ENCODE peak calls at places on chromosomes 13 and 19, in ten cellular contexts. One of them, this sample, is unnamed.

GRCh38 chr19:4367781-4368127 is 24.4 kb downstream of the MPND start:
- DNase-seq in posterior vena cava: peak; percentile 79
- DNase-seq in ELF-1: no peak
- DNase-seq in cardiac muscle cell: no peak
- DNase-seq in osteoblast: peak; percentile 80
- DNase-seq in hepatocyte: no peak
- DNase-seq in Peyer's patch: no peak
- DNase-seq in pulmonary artery endothelial cell: no peak
- DNase-seq in T-helper 2 cell treated with Interferon-gamma antibody and Interleukin-4, amounts not matched to agents 5 μg/mL and 100 μg/mL, for 36 hours: no peak
- DNase-seq in HEK293T: no peak
- DNase-seq in this sample: no peak

GRCh38 chr13:77918391-77919261 is at the start of gene EDNRB:
- DNase-seq in posterior vena cava: peak; percentile 85
- DNase-seq in ELF-1: peak; percentile 79
- DNase-seq in cardiac muscle cell: peak; percentile 59
- DNase-seq in osteoblast: peak; percentile 38
- DNase-seq in hepatocyte: peak; percentile 46
- DNase-seq in Peyer's patch: no peak
- DNase-seq in pulmonary artery endothelial cell: no peak
- DNase-seq in T-helper 2 cell treated with Interferon-gamma antibody and Interleukin-4, amounts not matched to agents 5 μg/mL and 100 μg/mL, for 36 hours: no peak
- DNase-seq in HEK293T: peak; percentile 72
- DNase-seq in this sample: no peak

GRCh38 chr13:33953781-33954180 is 135.8 kb downstream of the RFC3 start:
- DNase-seq in posterior vena cava: no peak
- DNase-seq in ELF-1: no peak
- DNase-seq in cardiac muscle cell: no peak
- DNase-seq in osteoblast: no peak
- DNase-seq in hepatocyte: no peak
- DNase-seq in Peyer's patch: no peak
- DNase-seq in pulmonary artery endothelial cell: no peak
- DNase-seq in T-helper 2 cell treated with Interferon-gamma antibody and Interleukin-4, amounts not matched to agents 5 μg/mL and 100 μg/mL, for 36 hours: no peak
- DNase-seq in HEK293T: no peak
- DNase-seq in this sample: no peak

GRCh38 chr13:36431204-36432105 is 840 bp upstream of the CCNA1 start:
- DNase-seq in posterior vena cava: peak; percentile 82
- DNase-seq in ELF-1: no peak
- DNase-seq in cardiac muscle cell: peak; percentile 42
- DNase-seq in osteoblast: peak; percentile 67
- DNase-seq in hepatocyte: peak; percentile 48
- DNase-seq in Peyer's patch: no peak
- DNase-seq in pulmonary artery endothelial cell: no peak
- DNase-seq in T-helper 2 cell treated with Interferon-gamma antibody and Interleukin-4, amounts not matched to agents 5 μg/mL and 100 μg/mL, for 36 hours: peak; percentile 61
- DNase-seq in HEK293T: peak; percentile 39
- DNase-seq in this sample: no peak

GRCh38 chr13:32594339-32594738 is 8.1 kb downstream of the PDS5B start:
- DNase-seq in posterior vena cava: no peak
- DNase-seq in ELF-1: no peak
- DNase-seq in cardiac muscle cell: no peak
- DNase-seq in osteoblast: no peak
- DNase-seq in hepatocyte: no peak
- DNase-seq in Peyer's patch: no peak
- DNase-seq in pulmonary artery endothelial cell: no peak
- DNase-seq in T-helper 2 cell treated with Interferon-gamma antibody and Interleukin-4, amounts not matched to agents 5 μg/mL and 100 μg/mL, for 36 hours: no peak
- DNase-seq in HEK293T: no peak
- DNase-seq in this sample: no peak

GRCh38 chr13:113403255-113404104 is 39.5 kb upstream of the GRTP1 start:
- DNase-seq in posterior vena cava: peak; percentile 77
- DNase-seq in ELF-1: peak; percentile 5
- DNase-seq in cardiac muscle cell: no peak
- DNase-seq in osteoblast: peak; percentile 56
- DNase-seq in hepatocyte: no peak
- DNase-seq in Peyer's patch: no peak
- DNase-seq in pulmonary artery endothelial cell: no peak
- DNase-seq in T-helper 2 cell treated with Interferon-gamma antibody and Interleukin-4, amounts not matched to agents 5 μg/mL and 100 μg/mL, for 36 hours: no peak
- DNase-seq in HEK293T: no peak
- DNase-seq in this sample: no peak

GRCh38 chr13:53782400-53783030 is 753.9 kb downstream of the OLFM4 start:
- DNase-seq in posterior vena cava: no peak
- DNase-seq in ELF-1: peak; percentile 59
- DNase-seq in cardiac muscle cell: peak; percentile 84
- DNase-seq in osteoblast: peak; percentile 86
- DNase-seq in hepatocyte: peak; percentile 83
- DNase-seq in Peyer's patch: no peak
- DNase-seq in pulmonary artery endothelial cell: peak; percentile 1
- DNase-seq in T-helper 2 cell treated with Interferon-gamma antibody and Interleukin-4, amounts not matched to agents 5 μg/mL and 100 μg/mL, for 36 hours: no peak
- DNase-seq in HEK293T: peak; percentile 46
- DNase-seq in this sample: peak; percentile 19

GRCh38 chr13:113358653-113359052 is 5.3 kb downstream of the GRTP1 start:
- DNase-seq in posterior vena cava: no peak
- DNase-seq in ELF-1: no peak
- DNase-seq in cardiac muscle cell: no peak
- DNase-seq in osteoblast: no peak
- DNase-seq in hepatocyte: peak; percentile 42
- DNase-seq in Peyer's patch: no peak
- DNase-seq in pulmonary artery endothelial cell: no peak
- DNase-seq in T-helper 2 cell treated with Interferon-gamma antibody and Interleukin-4, amounts not matched to agents 5 μg/mL and 100 μg/mL, for 36 hours: no peak
- DNase-seq in HEK293T: no peak
- DNase-seq in this sample: no peak

GRCh38 chr13:101552797-101553196 is 100.3 kb downstream of the ITGBL1 start:
- DNase-seq in posterior vena cava: no peak
- DNase-seq in ELF-1: no peak
- DNase-seq in cardiac muscle cell: no peak
- DNase-seq in osteoblast: no peak
- DNase-seq in hepatocyte: no peak
- DNase-seq in Peyer's patch: no peak
- DNase-seq in pulmonary artery endothelial cell: no peak
- DNase-seq in T-helper 2 cell treated with Interferon-gamma antibody and Interleukin-4, amounts not matched to agents 5 μg/mL and 100 μg/mL, for 36 hours: no peak
- DNase-seq in HEK293T: no peak
- DNase-seq in this sample: no peak

GRCh38 chr19:39679056-39679790 is 23.5 kb downstream of the LGALS16 start:
- DNase-seq in posterior vena cava: no peak
- DNase-seq in ELF-1: no peak
- DNase-seq in cardiac muscle cell: no peak
- DNase-seq in osteoblast: no peak
- DNase-seq in hepatocyte: no peak
- DNase-seq in Peyer's patch: no peak
- DNase-seq in pulmonary artery endothelial cell: no peak
- DNase-seq in T-helper 2 cell treated with Interferon-gamma antibody and Interleukin-4, amounts not matched to agents 5 μg/mL and 100 μg/mL, for 36 hours: peak; percentile 80
- DNase-seq in HEK293T: no peak
- DNase-seq in this sample: no peak

GRCh38 chr19:10010247-10010691 is at the start of gene COL5A3:
- DNase-seq in posterior vena cava: peak; percentile 88
- DNase-seq in ELF-1: peak; percentile 29
- DNase-seq in cardiac muscle cell: no peak
- DNase-seq in osteoblast: peak; percentile 94
- DNase-seq in hepatocyte: no peak
- DNase-seq in Peyer's patch: no peak
- DNase-seq in pulmonary artery endothelial cell: no peak
- DNase-seq in T-helper 2 cell treated with Interferon-gamma antibody and Interleukin-4, amounts not matched to agents 5 μg/mL and 100 μg/mL, for 36 hours: no peak
- DNase-seq in HEK293T: no peak
- DNase-seq in this sample: no peak

GRCh38 chr13:87444135-87444534 is 227.0 kb upstream of the SLITRK5 start:
- DNase-seq in posterior vena cava: no peak
- DNase-seq in ELF-1: no peak
- DNase-seq in cardiac muscle cell: no peak
- DNase-seq in osteoblast: no peak
- DNase-seq in hepatocyte: no peak
- DNase-seq in Peyer's patch: no peak
- DNase-seq in pulmonary artery endothelial cell: no peak
- DNase-seq in T-helper 2 cell treated with Interferon-gamma antibody and Interleukin-4, amounts not matched to agents 5 μg/mL and 100 μg/mL, for 36 hours: no peak
- DNase-seq in HEK293T: no peak
- DNase-seq in this sample: no peak

GRCh38 chr13:71867101-71867814 is at the start of gene DACH1:
- DNase-seq in posterior vena cava: peak; percentile 72
- DNase-seq in ELF-1: peak; percentile 78
- DNase-seq in cardiac muscle cell: peak; percentile 73
- DNase-seq in osteoblast: peak; percentile 77
- DNase-seq in hepatocyte: peak; percentile 76
- DNase-seq in Peyer's patch: no peak
- DNase-seq in pulmonary artery endothelial cell: peak; percentile 22
- DNase-seq in T-helper 2 cell treated with Interferon-gamma antibody and Interleukin-4, amounts not matched to agents 5 μg/mL and 100 μg/mL, for 36 hours: no peak
- DNase-seq in HEK293T: peak; percentile 90
- DNase-seq in this sample: no peak

GRCh38 chr13:98189841-98190505 is 12.9 kb upstream of the RNF113B start:
- DNase-seq in posterior vena cava: no peak
- DNase-seq in ELF-1: no peak
- DNase-seq in cardiac muscle cell: no peak
- DNase-seq in osteoblast: no peak
- DNase-seq in hepatocyte: no peak
- DNase-seq in Peyer's patch: no peak
- DNase-seq in pulmonary artery endothelial cell: no peak
- DNase-seq in T-helper 2 cell treated with Interferon-gamma antibody and Interleukin-4, amounts not matched to agents 5 μg/mL and 100 μg/mL, for 36 hours: no peak
- DNase-seq in HEK293T: no peak
- DNase-seq in this sample: no peak

GRCh38 chr13:100130092-100130491 is 41.2 kb downstream of the PCCA start:
- DNase-seq in posterior vena cava: no peak
- DNase-seq in ELF-1: no peak
- DNase-seq in cardiac muscle cell: no peak
- DNase-seq in osteoblast: no peak
- DNase-seq in hepatocyte: no peak
- DNase-seq in Peyer's patch: no peak
- DNase-seq in pulmonary artery endothelial cell: peak; percentile 48
- DNase-seq in T-helper 2 cell treated with Interferon-gamma antibody and Interleukin-4, amounts not matched to agents 5 μg/mL and 100 μg/mL, for 36 hours: no peak
- DNase-seq in HEK293T: no peak
- DNase-seq in this sample: no peak

GRCh38 chr13:20728579-20729300 is 25.2 kb downstream of the IL17D start:
- DNase-seq in posterior vena cava: no peak
- DNase-seq in ELF-1: no peak
- DNase-seq in cardiac muscle cell: no peak
- DNase-seq in osteoblast: no peak
- DNase-seq in hepatocyte: no peak
- DNase-seq in Peyer's patch: no peak
- DNase-seq in pulmonary artery endothelial cell: no peak
- DNase-seq in T-helper 2 cell treated with Interferon-gamma antibody and Interleukin-4, amounts not matched to agents 5 μg/mL and 100 μg/mL, for 36 hours: no peak
- DNase-seq in HEK293T: no peak
- DNase-seq in this sample: no peak

GRCh38 chr13:51805313-51805712 is 1.4 kb upstream of the DHRS12 start:
- DNase-seq in posterior vena cava: no peak
- DNase-seq in ELF-1: no peak
- DNase-seq in cardiac muscle cell: no peak
- DNase-seq in osteoblast: peak; percentile 32
- DNase-seq in hepatocyte: no peak
- DNase-seq in Peyer's patch: no peak
- DNase-seq in pulmonary artery endothelial cell: no peak
- DNase-seq in T-helper 2 cell treated with Interferon-gamma antibody and Interleukin-4, amounts not matched to agents 5 μg/mL and 100 μg/mL, for 36 hours: no peak
- DNase-seq in HEK293T: no peak
- DNase-seq in this sample: no peak

GRCh38 chr13:29504691-29505090 is 90.8 kb downstream of the SLC7A1 start:
- DNase-seq in posterior vena cava: no peak
- DNase-seq in ELF-1: no peak
- DNase-seq in cardiac muscle cell: no peak
- DNase-seq in osteoblast: no peak
- DNase-seq in hepatocyte: no peak
- DNase-seq in Peyer's patch: no peak
- DNase-seq in pulmonary artery endothelial cell: no peak
- DNase-seq in T-helper 2 cell treated with Interferon-gamma antibody and Interleukin-4, amounts not matched to agents 5 μg/mL and 100 μg/mL, for 36 hours: no peak
- DNase-seq in HEK293T: no peak
- DNase-seq in this sample: no peak

GRCh38 chr13:107296804-107297203 is 728.9 kb upstream of the ARGLU1 start:
- DNase-seq in posterior vena cava: no peak
- DNase-seq in ELF-1: no peak
- DNase-seq in cardiac muscle cell: no peak
- DNase-seq in osteoblast: no peak
- DNase-seq in hepatocyte: no peak
- DNase-seq in Peyer's patch: no peak
- DNase-seq in pulmonary artery endothelial cell: no peak
- DNase-seq in T-helper 2 cell treated with Interferon-gamma antibody and Interleukin-4, amounts not matched to agents 5 μg/mL and 100 μg/mL, for 36 hours: no peak
- DNase-seq in HEK293T: no peak
- DNase-seq in this sample: no peak

GRCh38 chr13:87280139-87280538 is 391.0 kb upstream of the SLITRK5 start:
- DNase-seq in posterior vena cava: no peak
- DNase-seq in ELF-1: no peak
- DNase-seq in cardiac muscle cell: no peak
- DNase-seq in osteoblast: no peak
- DNase-seq in hepatocyte: no peak
- DNase-seq in Peyer's patch: no peak
- DNase-seq in pulmonary artery endothelial cell: no peak
- DNase-seq in T-helper 2 cell treated with Interferon-gamma antibody and Interleukin-4, amounts not matched to agents 5 μg/mL and 100 μg/mL, for 36 hours: no peak
- DNase-seq in HEK293T: peak; percentile 38
- DNase-seq in this sample: no peak

GRCh38 chr19:45171211-45171623 is 6.8 kb downstream of the TRAPPC6A start:
- DNase-seq in posterior vena cava: peak; percentile 79
- DNase-seq in ELF-1: no peak
- DNase-seq in cardiac muscle cell: no peak
- DNase-seq in osteoblast: peak; percentile 47
- DNase-seq in hepatocyte: peak; percentile 3
- DNase-seq in Peyer's patch: no peak
- DNase-seq in pulmonary artery endothelial cell: peak; percentile 72
- DNase-seq in T-helper 2 cell treated with Interferon-gamma antibody and Interleukin-4, amounts not matched to agents 5 μg/mL and 100 μg/mL, for 36 hours: peak; percentile 59
- DNase-seq in HEK293T: no peak
- DNase-seq in this sample: no peak

GRCh38 chr13:70386919-70387318 is 278.7 kb upstream of the KLHL1 start:
- DNase-seq in posterior vena cava: no peak
- DNase-seq in ELF-1: no peak
- DNase-seq in cardiac muscle cell: no peak
- DNase-seq in osteoblast: no peak
- DNase-seq in hepatocyte: no peak
- DNase-seq in Peyer's patch: no peak
- DNase-seq in pulmonary artery endothelial cell: no peak
- DNase-seq in T-helper 2 cell treated with Interferon-gamma antibody and Interleukin-4, amounts not matched to agents 5 μg/mL and 100 μg/mL, for 36 hours: no peak
- DNase-seq in HEK293T: no peak
- DNase-seq in this sample: no peak

GRCh38 chr19:17680235-17680722 is 7.9 kb downstream of the UNC13A start:
- DNase-seq in posterior vena cava: peak; percentile 95
- DNase-seq in ELF-1: peak; percentile 21
- DNase-seq in cardiac muscle cell: peak; percentile 82
- DNase-seq in osteoblast: peak; percentile 96
- DNase-seq in hepatocyte: peak; percentile 86
- DNase-seq in Peyer's patch: peak; percentile 43
- DNase-seq in pulmonary artery endothelial cell: peak; percentile 24
- DNase-seq in T-helper 2 cell treated with Interferon-gamma antibody and Interleukin-4, amounts not matched to agents 5 μg/mL and 100 μg/mL, for 36 hours: peak; percentile 54
- DNase-seq in HEK293T: peak; percentile 29
- DNase-seq in this sample: peak; percentile 60

GRCh38 chr19:55690769-55691545 is 15.9 kb downstream of the EPN1 start:
- DNase-seq in posterior vena cava: peak; percentile 74
- DNase-seq in ELF-1: no peak
- DNase-seq in cardiac muscle cell: no peak
- DNase-seq in osteoblast: peak; percentile 87
- DNase-seq in hepatocyte: no peak
- DNase-seq in Peyer's patch: no peak
- DNase-seq in pulmonary artery endothelial cell: no peak
- DNase-seq in T-helper 2 cell treated with Interferon-gamma antibody and Interleukin-4, amounts not matched to agents 5 μg/mL and 100 μg/mL, for 36 hours: no peak
- DNase-seq in HEK293T: no peak
- DNase-seq in this sample: no peak

GRCh38 chr19:10871711-10872550 is 578 bp downstream of the CARM1 start:
- DNase-seq in posterior vena cava: peak; percentile 88
- DNase-seq in ELF-1: no peak
- DNase-seq in cardiac muscle cell: peak; percentile 60
- DNase-seq in osteoblast: peak; percentile 94
- DNase-seq in hepatocyte: peak; percentile 70
- DNase-seq in Peyer's patch: no peak
- DNase-seq in pulmonary artery endothelial cell: no peak
- DNase-seq in T-helper 2 cell treated with Interferon-gamma antibody and Interleukin-4, amounts not matched to agents 5 μg/mL and 100 μg/mL, for 36 hours: peak; percentile 38
- DNase-seq in HEK293T: no peak
- DNase-seq in this sample: peak; percentile 24

GRCh38 chr19:5078666-5079409 is 109.9 kb downstream of the KDM4B start:
- DNase-seq in posterior vena cava: no peak
- DNase-seq in ELF-1: no peak
- DNase-seq in cardiac muscle cell: no peak
- DNase-seq in osteoblast: no peak
- DNase-seq in hepatocyte: no peak
- DNase-seq in Peyer's patch: no peak
- DNase-seq in pulmonary artery endothelial cell: no peak
- DNase-seq in T-helper 2 cell treated with Interferon-gamma antibody and Interleukin-4, amounts not matched to agents 5 μg/mL and 100 μg/mL, for 36 hours: no peak
- DNase-seq in HEK293T: no peak
- DNase-seq in this sample: no peak

GRCh38 chr13:91785435-91786137 is 387.2 kb downstream of the GPC5 start:
- DNase-seq in posterior vena cava: no peak
- DNase-seq in ELF-1: no peak
- DNase-seq in cardiac muscle cell: no peak
- DNase-seq in osteoblast: no peak
- DNase-seq in hepatocyte: no peak
- DNase-seq in Peyer's patch: no peak
- DNase-seq in pulmonary artery endothelial cell: no peak
- DNase-seq in T-helper 2 cell treated with Interferon-gamma antibody and Interleukin-4, amounts not matched to agents 5 μg/mL and 100 μg/mL, for 36 hours: no peak
- DNase-seq in HEK293T: no peak
- DNase-seq in this sample: no peak

GRCh38 chr13:74871671-74872070 is 610.3 kb downstream of the TBC1D4 start:
- DNase-seq in posterior vena cava: no peak
- DNase-seq in ELF-1: no peak
- DNase-seq in cardiac muscle cell: no peak
- DNase-seq in osteoblast: no peak
- DNase-seq in hepatocyte: no peak
- DNase-seq in Peyer's patch: no peak
- DNase-seq in pulmonary artery endothelial cell: no peak
- DNase-seq in T-helper 2 cell treated with Interferon-gamma antibody and Interleukin-4, amounts not matched to agents 5 μg/mL and 100 μg/mL, for 36 hours: no peak
- DNase-seq in HEK293T: no peak
- DNase-seq in this sample: no peak

This sample was measured in Calu3.